ENCODE peak calls at places on chromosome 18, in eight cellular contexts. One of them, this sample, is unnamed.

GRCh38 chr18:63427566-63427965 is 5.3 kb upstream of the VPS4B start:
- DNase-seq in adrenal gland: no peak
- DNase-seq in ascending aorta: no peak
- DNase-seq in upper lobe of right lung: no peak
- DNase-seq in body of pancreas: no peak
- DNase-seq in A549: no peak
- DNase-seq in ovary: no peak
- DNase-seq in psoas muscle: no peak
- DNase-seq in this sample: no peak

GRCh38 chr18:80022613-80023012 is 11.6 kb upstream of the RBFA start:
- DNase-seq in adrenal gland: no peak
- DNase-seq in ascending aorta: no peak
- DNase-seq in upper lobe of right lung: no peak
- DNase-seq in body of pancreas: no peak
- DNase-seq in A549: peak; percentile 9
- DNase-seq in ovary: no peak
- DNase-seq in psoas muscle: no peak
- DNase-seq in this sample: no peak

GRCh38 chr18:52395146-52395852 is 55.3 kb downstream of the DCC start:
- DNase-seq in adrenal gland: no peak
- DNase-seq in ascending aorta: no peak
- DNase-seq in upper lobe of right lung: no peak
- DNase-seq in body of pancreas: no peak
- DNase-seq in A549: no peak
- DNase-seq in ovary: no peak
- DNase-seq in psoas muscle: no peak
- DNase-seq in this sample: no peak

GRCh38 chr18:7000484-7001096 is 117.0 kb downstream of the LAMA1 start:
- DNase-seq in adrenal gland: no peak
- DNase-seq in ascending aorta: no peak
- DNase-seq in upper lobe of right lung: no peak
- DNase-seq in body of pancreas: no peak
- DNase-seq in A549: no peak
- DNase-seq in ovary: no peak
- DNase-seq in psoas muscle: no peak
- DNase-seq in this sample: no peak

GRCh38 chr18:79856119-79857080 is 58.7 kb downstream of the KCNG2 start:
- DNase-seq in adrenal gland: no peak
- DNase-seq in ascending aorta: peak; percentile 48
- DNase-seq in upper lobe of right lung: peak; percentile 64
- DNase-seq in body of pancreas: no peak
- DNase-seq in A549: peak; percentile 24
- DNase-seq in ovary: no peak
- DNase-seq in psoas muscle: no peak
- DNase-seq in this sample: no peak

GRCh38 chr18:12422936-12423335 is 15.2 kb downstream of the PRELID3A start:
- DNase-seq in adrenal gland: no peak
- DNase-seq in ascending aorta: no peak
- DNase-seq in upper lobe of right lung: peak; percentile 45
- DNase-seq in body of pancreas: no peak
- DNase-seq in A549: peak; percentile 63
- DNase-seq in ovary: no peak
- DNase-seq in psoas muscle: no peak
- DNase-seq in this sample: no peak

GRCh38 chr18:13286456-13287125 is 68.0 kb downstream of the LDLRAD4 start:
- DNase-seq in adrenal gland: no peak
- DNase-seq in ascending aorta: peak; percentile 41
- DNase-seq in upper lobe of right lung: peak; percentile 44
- DNase-seq in body of pancreas: no peak
- DNase-seq in A549: no peak
- DNase-seq in ovary: no peak
- DNase-seq in psoas muscle: no peak
- DNase-seq in this sample: no peak

GRCh38 chr18:49645836-49646235 is 84.0 kb downstream of the LIPG start:
- DNase-seq in adrenal gland: no peak
- DNase-seq in ascending aorta: peak; percentile 75
- DNase-seq in upper lobe of right lung: no peak
- DNase-seq in body of pancreas: peak; percentile 27
- DNase-seq in A549: no peak
- DNase-seq in ovary: peak; percentile 55
- DNase-seq in psoas muscle: peak; percentile 73
- DNase-seq in this sample: peak; percentile 77

GRCh38 chr18:48166971-48167370 is 236.5 kb upstream of the SMAD2 start:
- DNase-seq in adrenal gland: peak; percentile 48
- DNase-seq in ascending aorta: peak; percentile 62
- DNase-seq in upper lobe of right lung: no peak
- DNase-seq in body of pancreas: no peak
- DNase-seq in A549: no peak
- DNase-seq in ovary: peak; percentile 72
- DNase-seq in psoas muscle: peak; percentile 30
- DNase-seq in this sample: peak; percentile 62

GRCh38 chr18:3481696-3482210 is 31.8 kb downstream of the TGIF1 start:
- DNase-seq in adrenal gland: no peak
- DNase-seq in ascending aorta: no peak
- DNase-seq in upper lobe of right lung: no peak
- DNase-seq in body of pancreas: no peak
- DNase-seq in A549: no peak
- DNase-seq in ovary: no peak
- DNase-seq in psoas muscle: no peak
- DNase-seq in this sample: no peak

GRCh38 chr18:58937204-58937603 is 72.5 kb downstream of the ZNF532 start:
- DNase-seq in adrenal gland: no peak
- DNase-seq in ascending aorta: no peak
- DNase-seq in upper lobe of right lung: no peak
- DNase-seq in body of pancreas: no peak
- DNase-seq in A549: no peak
- DNase-seq in ovary: no peak
- DNase-seq in psoas muscle: no peak
- DNase-seq in this sample: no peak

DNA sequence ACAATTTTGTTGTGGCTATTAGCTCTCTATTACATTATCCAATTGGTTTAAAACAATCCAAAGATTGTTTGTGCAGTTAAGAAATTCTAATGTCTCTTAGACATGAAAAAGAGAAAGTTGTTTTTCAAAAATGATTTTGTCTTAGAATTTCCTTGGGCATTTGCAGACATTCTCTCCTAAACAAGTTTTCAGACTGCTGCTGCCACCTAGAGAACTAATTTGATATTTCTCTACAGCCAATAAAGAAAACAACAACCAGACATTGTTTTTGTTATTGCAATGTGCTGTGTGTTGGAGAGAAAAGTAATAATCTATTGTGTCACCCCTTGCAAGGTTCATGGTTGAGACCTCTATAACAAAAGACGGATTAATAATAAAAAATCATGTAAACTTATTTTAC is 119.0 kb upstream of the SYT4 start:
- DNase-seq in adrenal gland: no peak
- DNase-seq in ascending aorta: no peak
- DNase-seq in upper lobe of right lung: no peak
- DNase-seq in body of pancreas: no peak
- DNase-seq in A549: peak; percentile 5
- DNase-seq in ovary: no peak
- DNase-seq in psoas muscle: no peak
- DNase-seq in this sample: no peak
- TF ChIP-seq CTCF in adrenal gland: peak; percentile 35
- TF ChIP-seq CTCF in ascending aorta: no peak
- TF ChIP-seq CTCF in upper lobe of right lung: peak; percentile 31
- TF ChIP-seq CTCF in body of pancreas: peak; percentile 10
- TF ChIP-seq CTCF in A549: no peak
- TF ChIP-seq CTCF in ovary: peak; percentile 19
- TF ChIP-seq CTCF in psoas muscle: peak; percentile 6
- TF ChIP-seq CTCF in this sample: peak; percentile 41

GRCh38 chr18:36537289-36537688 is 239.8 kb downstream of the FHOD3 start:
- DNase-seq in adrenal gland: no peak
- DNase-seq in ascending aorta: no peak
- DNase-seq in upper lobe of right lung: no peak
- DNase-seq in body of pancreas: no peak
- DNase-seq in A549: no peak
- DNase-seq in ovary: no peak
- DNase-seq in psoas muscle: no peak
- DNase-seq in this sample: no peak
- H3K9me3 ChIP-seq in adrenal gland: no peaks in the 10 kb centered on the region
- H3K9me3 ChIP-seq in ascending aorta: no peaks in the 10 kb centered on the region
- H3K9me3 ChIP-seq in upper lobe of right lung: no peaks in the 10 kb centered on the region
- H3K9me3 ChIP-seq in body of pancreas: no peaks in the 10 kb centered on the region
- H3K9me3 ChIP-seq in A549: no peaks in the 10 kb centered on the region
- H3K9me3 ChIP-seq in ovary: no peaks in the 10 kb centered on the region
- H3K9me3 ChIP-seq in psoas muscle: no peaks in the 10 kb centered on the region
- H3K9me3 ChIP-seq in this sample: no peaks in the 10 kb centered on the region

DNA sequence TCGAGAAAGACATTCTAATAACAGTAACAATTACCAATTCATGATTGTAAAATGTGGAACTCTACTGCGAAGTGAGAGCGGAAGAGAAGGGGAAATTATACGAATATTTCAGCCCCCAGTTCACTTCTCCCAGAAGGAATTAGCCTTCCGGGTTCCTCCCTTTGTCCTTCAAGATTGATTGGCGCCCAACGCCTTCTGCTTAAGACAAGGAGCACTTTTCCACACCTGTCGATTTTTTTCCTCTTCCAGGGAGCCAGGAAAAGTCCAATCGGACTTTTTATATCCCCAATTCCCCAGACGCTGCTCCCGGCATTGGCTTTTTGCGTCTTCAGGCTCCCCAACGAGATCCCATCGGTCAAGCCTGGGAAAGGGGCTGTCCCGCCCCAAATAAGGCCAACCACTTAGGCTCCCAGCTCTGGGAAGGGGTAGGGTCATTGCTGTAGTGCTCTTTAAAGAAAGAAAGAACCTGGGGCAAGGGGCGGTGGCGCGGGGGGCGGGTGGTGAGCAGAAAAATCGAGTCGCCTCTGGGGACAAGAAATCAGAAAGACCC is 1.5 kb downstream of the DSC2 start:
- DNase-seq in adrenal gland: peak; percentile 11
- DNase-seq in ascending aorta: no peak
- DNase-seq in upper lobe of right lung: no peak
- DNase-seq in body of pancreas: no peak
- DNase-seq in A549: no peak
- DNase-seq in ovary: no peak
- DNase-seq in psoas muscle: no peak
- DNase-seq in this sample: peak; percentile 11
- H3K27ac ChIP-seq in adrenal gland: peak overlapping the region; percentile 62
- H3K27ac ChIP-seq in ascending aorta: peak overlapping the region; percentile 34
- H3K27ac ChIP-seq in upper lobe of right lung: peak overlapping the region; percentile 85
- H3K27ac ChIP-seq in body of pancreas: peak overlapping the region; percentile 97
- H3K27ac ChIP-seq in A549: peak overlapping the region; percentile 89
- H3K27ac ChIP-seq in ovary: no peak overlapping the region
- H3K27ac ChIP-seq in psoas muscle: no peak overlapping the region
- H3K27ac ChIP-seq in this sample: peak overlapping the region; percentile 97

GRCh38 chr18:56684277-56684676 is 33.1 kb downstream of the WDR7 start:
- DNase-seq in adrenal gland: no peak
- DNase-seq in ascending aorta: no peak
- DNase-seq in upper lobe of right lung: no peak
- DNase-seq in body of pancreas: no peak
- DNase-seq in A549: no peak
- DNase-seq in ovary: no peak
- DNase-seq in psoas muscle: no peak
- DNase-seq in this sample: no peak

GRCh38 chr18:56676639-56677038 is 25.5 kb downstream of the WDR7 start:
- DNase-seq in adrenal gland: no peak
- DNase-seq in ascending aorta: no peak
- DNase-seq in upper lobe of right lung: no peak
- DNase-seq in body of pancreas: no peak
- DNase-seq in A549: no peak
- DNase-seq in ovary: no peak
- DNase-seq in psoas muscle: no peak
- DNase-seq in this sample: peak; percentile 23

GRCh38 chr18:56678836-56679565 is 27.8 kb downstream of the WDR7 start:
- DNase-seq in adrenal gland: no peak
- DNase-seq in ascending aorta: no peak
- DNase-seq in upper lobe of right lung: no peak
- DNase-seq in body of pancreas: no peak
- DNase-seq in A549: no peak
- DNase-seq in ovary: no peak
- DNase-seq in psoas muscle: no peak
- DNase-seq in this sample: no peak
- TF ChIP-seq CTCF in adrenal gland: no peak
- TF ChIP-seq CTCF in ascending aorta: no peak
- TF ChIP-seq CTCF in upper lobe of right lung: no peak
- TF ChIP-seq CTCF in body of pancreas: no peak
- TF ChIP-seq CTCF in A549: no peak
- TF ChIP-seq CTCF in ovary: no peak
- TF ChIP-seq CTCF in psoas muscle: no peak
- TF ChIP-seq CTCF in this sample: no peak

GRCh38 chr18:72233106-72233505 is 311.0 kb downstream of the CBLN2 start:
- DNase-seq in adrenal gland: no peak
- DNase-seq in ascending aorta: no peak
- DNase-seq in upper lobe of right lung: no peak
- DNase-seq in body of pancreas: no peak
- DNase-seq in A549: no peak
- DNase-seq in ovary: no peak
- DNase-seq in psoas muscle: no peak
- DNase-seq in this sample: no peak

GRCh38 chr18:72235422-72235821 is 308.7 kb downstream of the CBLN2 start:
- DNase-seq in adrenal gland: no peak
- DNase-seq in ascending aorta: no peak
- DNase-seq in upper lobe of right lung: no peak
- DNase-seq in body of pancreas: no peak
- DNase-seq in A549: peak; percentile 15
- DNase-seq in ovary: no peak
- DNase-seq in psoas muscle: no peak
- DNase-seq in this sample: no peak

GRCh38 chr18:72232611-72233010 is 311.5 kb downstream of the CBLN2 start:
- DNase-seq in adrenal gland: no peak
- DNase-seq in ascending aorta: no peak
- DNase-seq in upper lobe of right lung: no peak
- DNase-seq in body of pancreas: no peak
- DNase-seq in A549: no peak
- DNase-seq in ovary: no peak
- DNase-seq in psoas muscle: no peak
- DNase-seq in this sample: no peak
- H3K9me3 ChIP-seq in adrenal gland: no peaks in the 10 kb centered on the region
- H3K9me3 ChIP-seq in ascending aorta: no peaks in the 10 kb centered on the region
- H3K9me3 ChIP-seq in upper lobe of right lung: no peaks in the 10 kb centered on the region
- H3K9me3 ChIP-seq in body of pancreas: no peaks in the 10 kb centered on the region
- H3K9me3 ChIP-seq in A549: no peaks in the 10 kb centered on the region
- H3K9me3 ChIP-seq in ovary: no peaks in the 10 kb centered on the region
- H3K9me3 ChIP-seq in psoas muscle: no peaks in the 10 kb centered on the region
- H3K9me3 ChIP-seq in this sample: no peaks in the 10 kb centered on the region

GRCh38 chr18:31369478-31369877 is 7.1 kb upstream of the DSG4 start:
- DNase-seq in adrenal gland: no peak
- DNase-seq in ascending aorta: no peak
- DNase-seq in upper lobe of right lung: no peak
- DNase-seq in body of pancreas: no peak
- DNase-seq in A549: no peak
- DNase-seq in ovary: no peak
- DNase-seq in psoas muscle: no peak
- DNase-seq in this sample: no peak
- H3K27ac ChIP-seq in adrenal gland: no peak overlapping the region
- H3K27ac ChIP-seq in ascending aorta: no peak overlapping the region
- H3K27ac ChIP-seq in upper lobe of right lung: no peak overlapping the region
- H3K27ac ChIP-seq in body of pancreas: no peak overlapping the region
- H3K27ac ChIP-seq in A549: no peak overlapping the region
- H3K27ac ChIP-seq in ovary: no peak overlapping the region
- H3K27ac ChIP-seq in psoas muscle: no peak overlapping the region
- H3K27ac ChIP-seq in this sample: no peak overlapping the region

DNA sequence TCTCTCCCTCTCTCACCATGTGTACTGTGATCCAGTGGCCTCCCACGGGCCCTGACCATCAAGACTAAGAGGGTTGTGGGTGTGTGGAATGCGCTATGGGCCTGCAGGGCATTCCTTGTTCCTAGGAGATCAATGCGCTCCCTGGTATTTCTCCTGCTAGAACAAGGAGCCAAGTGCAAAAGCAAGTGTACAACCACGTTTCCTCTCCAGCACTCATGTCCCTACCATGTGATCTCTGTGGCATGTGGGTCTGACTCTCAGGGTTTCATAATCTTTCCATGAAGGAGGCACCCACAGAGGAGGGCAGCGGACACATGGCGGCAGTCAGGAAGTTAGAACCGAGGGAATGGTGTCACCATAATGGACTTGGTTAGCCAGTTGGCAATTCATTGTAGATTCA is 91.4 kb downstream of the MAPK4 start:
- DNase-seq in adrenal gland: no peak
- DNase-seq in ascending aorta: no peak
- DNase-seq in upper lobe of right lung: no peak
- DNase-seq in body of pancreas: no peak
- DNase-seq in A549: no peak
- DNase-seq in ovary: no peak
- DNase-seq in psoas muscle: no peak
- DNase-seq in this sample: no peak
- TF ChIP-seq CTCF in adrenal gland: no peak
- TF ChIP-seq CTCF in ascending aorta: no peak
- TF ChIP-seq CTCF in upper lobe of right lung: no peak
- TF ChIP-seq CTCF in body of pancreas: no peak
- TF ChIP-seq CTCF in A549: no peak
- TF ChIP-seq CTCF in ovary: no peak
- TF ChIP-seq CTCF in psoas muscle: no peak
- TF ChIP-seq CTCF in this sample: no peak

This sample was measured in heart right ventricle.